ENCODE peak calls at places on chromosomes 7 and 10, in six cellular contexts. X is psoas muscle, T is RWPE1, C is right atrium auricular region, I is GM23248, Q is heart right ventricle. K is an unnamed sample.
A peak's percentile ranks its signal among the peaks of the same experiment; 100 is the strongest.

GRCh38 chr7:157846281-157846680 is 509.5 kb downstream of the DNAJB6 start:
- DNase-seq in X (peak; percentile 30), T (no peak), C (no peak), I (no peak), Q (no peak), K (no peak)

GRCh38 chr10:119296703-119297102 is 89.3 kb downstream of the GRK5 start:
- DNase-seq in X (peak; percentile 85), T (no peak), C (no peak), I (peak; percentile 18), Q (peak; percentile 65), K (no peak)

GRCh38 chr7:30743371-30744074 is 8.4 kb upstream of the INMT start:
- DNase-seq in X (no peak), T (peak; percentile 34), C (no peak), I (peak; percentile 52), Q (peak; percentile 53), K (no peak)

GRCh38 chr10:77448226-77448625 is 189.4 kb downstream of the KCNMA1 start:
- DNase-seq in X (no peak), T (no peak), C (no peak), I (no peak), Q (no peak), K (no peak)

GRCh38 chr7:40211291-40212003 is 76.6 kb downstream of the SUGCT start:
- DNase-seq in X (no peak), T (no peak), C (no peak), I (peak; percentile 15), Q (no peak), K (no peak)

GRCh38 chr10:47340613-47341170 is 7.5 kb upstream of the RBP3 start:
- DNase-seq in X (peak; percentile 70), T (peak; percentile 71), C (peak; percentile 70), I (peak; percentile 59), Q (peak; percentile 54), K (no peak)

GRCh38 chr7:101686030-101686429 is 56.9 kb upstream of the MYL10 start:
- DNase-seq in X (no peak), T (no peak), C (no peak), I (no peak), Q (no peak), K (no peak)

GRCh38 chr7:141663081-141663510 is 38.9 kb downstream of the DENND11 start:
- DNase-seq in X (no peak), T (no peak), C (no peak), I (no peak), Q (no peak), K (no peak)

GRCh38 chr7:23196306-23196705 is 14.5 kb downstream of the NUP42 start:
- DNase-seq in X (no peak), T (no peak), C (no peak), I (no peak), Q (no peak), K (no peak)

GRCh38 chr7:105920766-105921165 is 42.3 kb upstream of the CDHR3 start:
- DNase-seq in X (no peak), T (no peak), C (no peak), I (peak; percentile 24), Q (no peak), K (no peak)

GRCh38 chr10:62990126-62990525 is 143.0 kb upstream of the NRBF2 start:
- DNase-seq in X (no peak), T (no peak), C (no peak), I (peak; percentile 55), Q (no peak), K (no peak)

GRCh38 chr10:62996925-62997324 is 136.2 kb upstream of the NRBF2 start:
- DNase-seq in X (no peak), T (no peak), C (no peak), I (no peak), Q (no peak), K (no peak)

GRCh38 chr10:62992145-62992721 is 140.9 kb upstream of the NRBF2 start:
- DNase-seq in X (no peak), T (no peak), C (no peak), I (peak; percentile 47), Q (no peak), K (peak; percentile 4)

DNA sequence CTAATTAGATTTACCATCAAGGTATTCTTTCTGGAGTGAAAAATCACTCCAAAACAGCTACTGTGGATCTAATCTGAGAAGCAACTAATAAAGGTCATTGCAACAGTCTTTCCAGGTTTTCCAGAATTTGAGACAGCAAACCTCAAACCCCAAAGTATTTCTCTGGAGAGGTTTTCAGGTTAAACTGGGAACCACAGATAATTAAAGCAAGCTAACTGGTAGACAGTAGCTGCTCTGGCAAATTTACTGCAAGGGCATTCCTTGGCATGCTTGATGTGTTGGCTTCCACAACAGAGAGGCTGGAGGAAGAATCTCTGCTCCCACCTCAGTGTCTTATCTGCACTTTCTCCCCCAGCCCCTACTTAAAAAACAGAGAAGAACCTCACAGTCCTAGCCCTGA is 140.0 kb upstream of the NRBF2 start:
- DNase-seq in X (no peak), T (no peak), C (no peak), I (peak; percentile 3), Q (no peak), K (no peak)
- H3K27ac ChIP-seq in X (no peak overlapping the region), T (no peak overlapping the region), C (no peak overlapping the region), I (no peak overlapping the region), Q (no peak overlapping the region), K (no peak overlapping the region)

GRCh38 chr7:134313543-134313942 is 3.2 kb downstream of the SLC35B4 start:
- DNase-seq in X (no peak), T (no peak), C (no peak), I (no peak), Q (no peak), K (no peak)

GRCh38 chr7:134318443-134318842 is 1.7 kb upstream of the SLC35B4 start:
- DNase-seq in X (no peak), T (no peak), C (no peak), I (peak; percentile 27), Q (no peak), K (no peak)

GRCh38 chr7:134316539-134317344 is at the start of gene SLC35B4:
- DNase-seq in X (peak; percentile 98), T (peak; percentile 94), C (peak; percentile 98), I (peak; percentile 99), Q (peak; percentile 96), K (peak; percentile 98)

GRCh38 chr7:134317434-134317833 is 704 bp upstream of the SLC35B4 start:
- DNase-seq in X (no peak), T (peak; percentile 4), C (no peak), I (no peak), Q (no peak), K (no peak)

DNA sequence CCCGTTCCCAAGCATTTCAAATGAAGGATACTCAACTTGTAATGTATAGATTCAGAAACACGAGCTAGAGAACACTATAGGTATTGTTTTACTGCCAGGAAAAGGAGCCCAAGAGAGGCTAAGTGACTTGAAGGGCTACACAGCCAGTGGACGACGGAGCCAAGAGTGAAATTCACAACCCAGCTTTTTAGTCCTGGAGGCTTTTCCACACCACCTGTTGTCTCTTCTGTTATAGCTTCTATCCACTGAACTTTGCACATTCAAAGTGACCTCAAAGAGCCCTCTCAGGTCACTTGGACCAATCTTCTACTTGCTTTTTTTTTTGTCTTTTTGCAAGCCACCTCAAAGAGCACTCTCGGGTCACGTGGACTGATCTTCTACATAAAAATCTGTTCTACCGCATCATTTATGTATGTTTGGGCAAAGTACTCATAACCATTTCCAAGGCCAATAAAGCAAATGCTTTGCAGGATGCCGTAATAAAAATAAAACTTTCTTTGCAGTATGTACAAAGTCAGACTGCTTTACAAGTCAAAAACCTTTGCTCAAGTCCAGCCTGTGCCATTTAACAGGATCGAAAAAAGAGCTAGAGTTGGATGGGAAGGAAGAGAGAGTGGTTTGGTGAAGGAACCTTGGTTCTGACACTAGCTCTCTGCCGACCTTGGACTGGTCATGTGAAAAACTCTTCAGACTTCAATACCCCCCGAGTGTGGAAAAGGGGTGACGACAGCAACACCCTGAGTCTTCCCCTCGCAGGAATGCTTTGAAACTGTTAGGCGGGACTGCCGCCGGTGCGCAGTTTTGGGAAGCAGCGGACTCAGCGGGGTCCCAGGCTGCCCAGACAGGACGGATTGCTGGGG is 821 bp downstream of the SLC35B4 start:
- DNase-seq in X (no peak), T (peak; percentile 13), C (no peak), I (peak; percentile 67), Q (no peak), K (no peak)
- H3K27ac ChIP-seq in X (peak overlapping the region; percentile 91), T (peak overlapping the region; percentile 80), C (peak overlapping the region; percentile 83), I (peak overlapping the region; percentile 48), Q (peak overlapping the region; percentile 80), K (peak overlapping the region; percentile 60)

GRCh38 chr7:16759840-16760239 is 6.3 kb downstream of the TSPAN13 start:
- DNase-seq in X (no peak), T (no peak), C (no peak), I (no peak), Q (no peak), K (no peak)
- H3K27ac ChIP-seq in X (no peak overlapping the region), T (no peak overlapping the region), C (no peak overlapping the region), I (no peak overlapping the region), Q (no peak overlapping the region), K (no peak overlapping the region)

DNA sequence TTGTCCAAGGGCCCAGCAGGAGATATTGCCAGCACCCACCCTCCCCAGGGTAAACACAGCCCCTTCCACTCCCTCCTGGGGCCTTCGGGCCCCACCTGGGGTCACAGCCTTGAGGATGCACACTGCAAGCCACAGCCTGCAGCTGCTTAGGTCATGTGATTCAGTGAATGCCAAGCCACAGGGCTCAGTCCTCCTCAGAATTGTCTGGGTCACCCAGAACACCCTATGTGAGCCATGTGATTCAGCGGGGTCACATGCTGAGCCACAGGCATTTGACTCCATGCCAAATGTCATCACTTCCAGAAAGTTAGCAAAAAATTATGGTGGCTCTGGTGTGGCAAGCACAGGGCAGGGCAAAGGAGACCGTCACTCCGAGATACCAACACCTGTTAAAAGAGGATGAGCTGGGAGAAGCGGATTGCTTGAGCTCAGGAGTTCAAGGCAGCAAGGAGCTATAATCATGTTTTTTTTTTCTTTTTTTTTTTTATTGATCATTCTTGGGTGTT is 17.2 kb upstream of the PSAP start:
- DNase-seq in X (peak; percentile 77), T (peak; percentile 73), C (peak; percentile 73), I (peak; percentile 77), Q (no peak), K (no peak)
- H3K27ac ChIP-seq in X (peak overlapping the region; percentile 88), T (peak overlapping the region; percentile 84), C (no peak overlapping the region), I (no peak overlapping the region), Q (no peak overlapping the region), K (no peak overlapping the region)

GRCh38 chr7:65269150-65269856 is 104.4 kb upstream of the ZNF92 start:
- DNase-seq in X (no peak), T (peak; percentile 86), C (no peak), I (peak; percentile 20), Q (peak; percentile 24), K (no peak)
- H3K27ac ChIP-seq in X (no peak overlapping the region), T (no peak overlapping the region), C (no peak overlapping the region), I (no peak overlapping the region), Q (no peak overlapping the region), K (no peak overlapping the region)

GRCh38 chr7:73933091-73933490 is 72.1 kb downstream of the TMEM270 start:
- DNase-seq in X (no peak), T (no peak), C (no peak), I (no peak), Q (no peak), K (no peak)
- H3K27ac ChIP-seq in X (no peak overlapping the region), T (no peak overlapping the region), C (no peak overlapping the region), I (no peak overlapping the region), Q (no peak overlapping the region), K (no peak overlapping the region)

GRCh38 chr10:13993169-13993568 is 337.6 kb downstream of the FRMD4A start:
- DNase-seq in X (no peak), T (no peak), C (no peak), I (peak; percentile 71), Q (no peak), K (no peak)
- H3K27ac ChIP-seq in X (no peak overlapping the region), T (no peak overlapping the region), C (no peak overlapping the region), I (no peak overlapping the region), Q (peak overlapping the region; percentile 1), K (no peak overlapping the region)

K was measured in substantia nigra.